ENCODE peak calls at places on chromosomes 6 and 20, in nine cellular contexts. One of them, this sample, is unnamed.

GRCh38 chr6:158708239-158708638 is 58.4 kb downstream of the SYTL3 start:
- DNase-seq in HFFc6: no peak
- DNase-seq in right lobe of liver: no peak
- DNase-seq in suprapubic skin: no peak
- DNase-seq in sigmoid colon: peak
- DNase-seq in pancreas: no peak
- DNase-seq in MM.1S: no peak
- DNase-seq in AG04450: no peak
- DNase-seq in GM20000: no peak
- DNase-seq in this sample: no peak

GRCh38 chr6:148166339-148166949 is 176.2 kb upstream of the SASH1 start:
- DNase-seq in HFFc6: peak
- DNase-seq in right lobe of liver: no peak
- DNase-seq in pancreas: no peak
- DNase-seq in GM20000: peak
- DNase-seq in MM.1S: peak
- DNase-seq in sigmoid colon: no peak
- DNase-seq in suprapubic skin: no peak
- DNase-seq in AG04450: peak
- DNase-seq in this sample: no peak

GRCh38 chr6:62523630-62524029 is 237.6 kb upstream of the KHDRBS2 start:
- DNase-seq in MM.1S: no peak
- DNase-seq in suprapubic skin: no peak
- DNase-seq in HFFc6: no peak
- DNase-seq in pancreas: no peak
- DNase-seq in GM20000: no peak
- DNase-seq in sigmoid colon: no peak
- DNase-seq in right lobe of liver: no peak
- DNase-seq in AG04450: no peak
- DNase-seq in this sample: no peak

GRCh38 chr6:155171109-155171746 is 92.6 kb upstream of the CLDN20 start:
- DNase-seq in suprapubic skin: peak
- DNase-seq in AG04450: no peak
- DNase-seq in GM20000: peak
- DNase-seq in sigmoid colon: peak
- DNase-seq in pancreas: no peak
- DNase-seq in HFFc6: peak
- DNase-seq in right lobe of liver: no peak
- DNase-seq in MM.1S: no peak
- DNase-seq in this sample: no peak

GRCh38 chr6:5457036-5457435 is 195.7 kb downstream of the FARS2 start:
- DNase-seq in GM20000: no peak
- DNase-seq in sigmoid colon: no peak
- DNase-seq in AG04450: no peak
- DNase-seq in right lobe of liver: peak
- DNase-seq in pancreas: no peak
- DNase-seq in MM.1S: no peak
- DNase-seq in HFFc6: no peak
- DNase-seq in suprapubic skin: no peak
- DNase-seq in this sample: no peak

GRCh38 chr6:7644394-7644793 is 54.4 kb downstream of the SNRNP48 start:
- DNase-seq in right lobe of liver: no peak
- DNase-seq in HFFc6: no peak
- DNase-seq in sigmoid colon: no peak
- DNase-seq in GM20000: no peak
- DNase-seq in AG04450: no peak
- DNase-seq in pancreas: no peak
- DNase-seq in MM.1S: no peak
- DNase-seq in suprapubic skin: no peak
- DNase-seq in this sample: no peak

GRCh38 chr6:137155830-137156229 is 17.6 kb downstream of the IL22RA2 start:
- DNase-seq in HFFc6: no peak
- DNase-seq in MM.1S: peak
- DNase-seq in pancreas: no peak
- DNase-seq in GM20000: peak
- DNase-seq in right lobe of liver: no peak
- DNase-seq in sigmoid colon: no peak
- DNase-seq in suprapubic skin: no peak
- DNase-seq in AG04450: no peak
- DNase-seq in this sample: no peak

GRCh38 chr20:45038747-45039469 is 62.0 kb downstream of the KCNS1 start:
- DNase-seq in GM20000: no peak
- DNase-seq in suprapubic skin: no peak
- DNase-seq in sigmoid colon: no peak
- DNase-seq in HFFc6: no peak
- DNase-seq in right lobe of liver: no peak
- DNase-seq in MM.1S: no peak
- DNase-seq in AG04450: no peak
- DNase-seq in pancreas: no peak
- DNase-seq in this sample: no peak

GRCh38 chr20:59818911-59819310 is 114.5 kb downstream of the SYCP2 start:
- DNase-seq in suprapubic skin: peak
- DNase-seq in HFFc6: no peak
- DNase-seq in AG04450: no peak
- DNase-seq in sigmoid colon: no peak
- DNase-seq in right lobe of liver: no peak
- DNase-seq in GM20000: no peak
- DNase-seq in MM.1S: no peak
- DNase-seq in pancreas: peak
- DNase-seq in this sample: no peak

GRCh38 chr6:35427851-35428321 is 24.3 kb upstream of the FANCE start:
- DNase-seq in MM.1S: no peak
- DNase-seq in right lobe of liver: no peak
- DNase-seq in AG04450: peak
- DNase-seq in sigmoid colon: no peak
- DNase-seq in GM20000: no peak
- DNase-seq in suprapubic skin: no peak
- DNase-seq in pancreas: no peak
- DNase-seq in HFFc6: peak
- DNase-seq in this sample: no peak

GRCh38 chr6:15658345-15658744 is 4.5 kb downstream of the DTNBP1 start:
- DNase-seq in MM.1S: peak
- DNase-seq in right lobe of liver: no peak
- DNase-seq in pancreas: no peak
- DNase-seq in suprapubic skin: no peak
- DNase-seq in sigmoid colon: no peak
- DNase-seq in GM20000: peak
- DNase-seq in AG04450: no peak
- DNase-seq in HFFc6: no peak
- DNase-seq in this sample: peak

GRCh38 chr6:33065312-33065711 is 8.1 kb downstream of the HLA-DPA1 start:
- DNase-seq in MM.1S: no peak
- DNase-seq in HFFc6: no peak
- DNase-seq in GM20000: no peak
- DNase-seq in sigmoid colon: no peak
- DNase-seq in pancreas: no peak
- DNase-seq in right lobe of liver: no peak
- DNase-seq in AG04450: no peak
- DNase-seq in suprapubic skin: no peak
- DNase-seq in this sample: no peak

GRCh38 chr6:45419574-45420082 is 41.9 kb upstream of the SUPT3H start:
- DNase-seq in suprapubic skin: peak
- DNase-seq in AG04450: no peak
- DNase-seq in pancreas: peak
- DNase-seq in GM20000: peak
- DNase-seq in sigmoid colon: peak
- DNase-seq in HFFc6: peak
- DNase-seq in MM.1S: peak
- DNase-seq in right lobe of liver: peak
- DNase-seq in this sample: peak

GRCh38 chr20:1211954-1212497 is 8.8 kb downstream of the C20orf202 start:
- DNase-seq in sigmoid colon: no peak
- DNase-seq in AG04450: no peak
- DNase-seq in MM.1S: no peak
- DNase-seq in pancreas: no peak
- DNase-seq in suprapubic skin: no peak
- DNase-seq in right lobe of liver: no peak
- DNase-seq in GM20000: no peak
- DNase-seq in HFFc6: no peak
- DNase-seq in this sample: no peak

GRCh38 chr6:3455121-3455489 is 1.7 kb downstream of the SLC22A23 start:
- DNase-seq in suprapubic skin: no peak
- DNase-seq in MM.1S: no peak
- DNase-seq in GM20000: peak
- DNase-seq in pancreas: no peak
- DNase-seq in right lobe of liver: peak
- DNase-seq in HFFc6: no peak
- DNase-seq in AG04450: no peak
- DNase-seq in sigmoid colon: no peak
- DNase-seq in this sample: no peak

GRCh38 chr6:3455490-3456394 is 1.1 kb downstream of the SLC22A23 start:
- DNase-seq in MM.1S: no peak
- DNase-seq in sigmoid colon: peak
- DNase-seq in pancreas: peak
- DNase-seq in AG04450: no peak
- DNase-seq in right lobe of liver: peak
- DNase-seq in HFFc6: no peak
- DNase-seq in GM20000: peak
- DNase-seq in suprapubic skin: no peak
- DNase-seq in this sample: peak

GRCh38 chr6:3451498-3451897 is 5.4 kb downstream of the SLC22A23 start:
- DNase-seq in right lobe of liver: no peak
- DNase-seq in pancreas: no peak
- DNase-seq in HFFc6: no peak
- DNase-seq in GM20000: no peak
- DNase-seq in MM.1S: no peak
- DNase-seq in AG04450: no peak
- DNase-seq in sigmoid colon: no peak
- DNase-seq in suprapubic skin: no peak
- DNase-seq in this sample: no peak

GRCh38 chr6:3454206-3455016 is 2.4 kb downstream of the SLC22A23 start:
- DNase-seq in MM.1S: no peak
- DNase-seq in GM20000: no peak
- DNase-seq in pancreas: no peak
- DNase-seq in sigmoid colon: no peak
- DNase-seq in suprapubic skin: no peak
- DNase-seq in HFFc6: no peak
- DNase-seq in AG04450: no peak
- DNase-seq in right lobe of liver: no peak
- DNase-seq in this sample: no peak

GRCh38 chr6:3453410-3453809 is 3.4 kb downstream of the SLC22A23 start:
- DNase-seq in GM20000: no peak
- DNase-seq in HFFc6: no peak
- DNase-seq in sigmoid colon: no peak
- DNase-seq in AG04450: no peak
- DNase-seq in MM.1S: no peak
- DNase-seq in pancreas: no peak
- DNase-seq in suprapubic skin: no peak
- DNase-seq in right lobe of liver: no peak
- DNase-seq in this sample: no peak
- TF ChIP-seq CTCF in GM20000: no peak
- TF ChIP-seq CTCF in HFFc6: no peak
- TF ChIP-seq CTCF in sigmoid colon: no peak
- TF ChIP-seq CTCF in AG04450: no peak
- TF ChIP-seq CTCF in MM.1S: no peak
- TF ChIP-seq CTCF in pancreas: no peak
- TF ChIP-seq CTCF in suprapubic skin: no peak
- TF ChIP-seq CTCF in right lobe of liver: no peak
- TF ChIP-seq CTCF in this sample: no peak

DNA sequence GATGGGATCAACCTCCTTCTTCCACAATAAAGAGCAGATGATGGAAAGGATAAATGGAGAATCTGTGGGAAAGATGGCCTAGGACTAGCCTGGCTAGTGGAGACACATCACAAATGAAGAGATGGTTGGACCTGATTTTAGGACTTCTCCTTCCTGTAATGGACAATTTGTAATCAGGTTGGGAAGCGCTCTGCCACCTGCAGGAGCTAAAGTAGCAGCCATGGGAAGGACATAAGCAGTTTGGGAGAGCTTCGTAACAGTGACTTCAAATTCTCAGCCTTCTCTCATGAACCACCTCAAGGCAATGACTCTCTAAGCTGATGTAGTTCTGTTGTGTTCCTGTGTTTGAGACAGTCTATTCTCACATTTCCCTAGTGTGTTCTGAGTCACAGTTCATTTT is 137.9 kb upstream of the BMP2 start:
- DNase-seq in sigmoid colon: no peak
- DNase-seq in pancreas: no peak
- DNase-seq in MM.1S: no peak
- DNase-seq in HFFc6: no peak
- DNase-seq in GM20000: no peak
- DNase-seq in suprapubic skin: no peak
- DNase-seq in AG04450: no peak
- DNase-seq in right lobe of liver: no peak
- DNase-seq in this sample: no peak
- TF ChIP-seq CTCF in sigmoid colon: no peak
- TF ChIP-seq CTCF in pancreas: no peak
- TF ChIP-seq CTCF in MM.1S: no peak
- TF ChIP-seq CTCF in HFFc6: no peak
- TF ChIP-seq CTCF in GM20000: no peak
- TF ChIP-seq CTCF in suprapubic skin: no peak
- TF ChIP-seq CTCF in AG04450: no peak
- TF ChIP-seq CTCF in right lobe of liver: no peak
- TF ChIP-seq CTCF in this sample: no peak

GRCh38 chr6:13488015-13488895 is 855 bp upstream of the GFOD1 start:
- DNase-seq in sigmoid colon: peak
- DNase-seq in right lobe of liver: peak
- DNase-seq in MM.1S: no peak
- DNase-seq in GM20000: peak
- DNase-seq in suprapubic skin: peak
- DNase-seq in AG04450: no peak
- DNase-seq in pancreas: peak
- DNase-seq in HFFc6: no peak
- DNase-seq in this sample: peak

GRCh38 chr6:13488896-13489237 is 1.5 kb upstream of the GFOD1 start:
- DNase-seq in sigmoid colon: no peak
- DNase-seq in pancreas: no peak
- DNase-seq in GM20000: no peak
- DNase-seq in AG04450: no peak
- DNase-seq in MM.1S: no peak
- DNase-seq in suprapubic skin: peak
- DNase-seq in HFFc6: no peak
- DNase-seq in right lobe of liver: peak
- DNase-seq in this sample: no peak

GRCh38 chr6:13485923-13486557 is 1.4 kb downstream of the GFOD1 start:
- DNase-seq in sigmoid colon: peak
- DNase-seq in HFFc6: no peak
- DNase-seq in MM.1S: peak
- DNase-seq in pancreas: peak
- DNase-seq in AG04450: no peak
- DNase-seq in right lobe of liver: peak
- DNase-seq in suprapubic skin: no peak
- DNase-seq in GM20000: peak
- DNase-seq in this sample: peak

GRCh38 chr6:13486679-13487121 is 700 bp downstream of the GFOD1 start:
- DNase-seq in AG04450: no peak
- DNase-seq in right lobe of liver: peak
- DNase-seq in sigmoid colon: peak
- DNase-seq in suprapubic skin: peak
- DNase-seq in MM.1S: peak
- DNase-seq in pancreas: peak
- DNase-seq in GM20000: peak
- DNase-seq in HFFc6: peak
- DNase-seq in this sample: peak

GRCh38 chr6:13487122-13488014 is at the start of gene GFOD1:
- DNase-seq in GM20000: peak
- DNase-seq in right lobe of liver: peak
- DNase-seq in sigmoid colon: peak
- DNase-seq in pancreas: peak
- DNase-seq in suprapubic skin: peak
- DNase-seq in HFFc6: peak
- DNase-seq in AG04450: peak
- DNase-seq in MM.1S: peak
- DNase-seq in this sample: peak
- TF ChIP-seq CTCF in GM20000: no peak
- TF ChIP-seq CTCF in right lobe of liver: no peak
- TF ChIP-seq CTCF in sigmoid colon: no peak
- TF ChIP-seq CTCF in pancreas: peak
- TF ChIP-seq CTCF in suprapubic skin: no peak
- TF ChIP-seq CTCF in HFFc6: peak
- TF ChIP-seq CTCF in AG04450: peak
- TF ChIP-seq CTCF in MM.1S: no peak
- TF ChIP-seq CTCF in this sample: no peak

GRCh38 chr6:108953681-108954080 is 105.5 kb downstream of the ARMC2 start:
- DNase-seq in pancreas: no peak
- DNase-seq in right lobe of liver: no peak
- DNase-seq in HFFc6: no peak
- DNase-seq in suprapubic skin: no peak
- DNase-seq in MM.1S: no peak
- DNase-seq in AG04450: no peak
- DNase-seq in GM20000: no peak
- DNase-seq in sigmoid colon: no peak
- DNase-seq in this sample: no peak
- TF ChIP-seq CTCF in pancreas: no peak
- TF ChIP-seq CTCF in right lobe of liver: no peak
- TF ChIP-seq CTCF in HFFc6: no peak
- TF ChIP-seq CTCF in suprapubic skin: no peak
- TF ChIP-seq CTCF in MM.1S: no peak
- TF ChIP-seq CTCF in AG04450: no peak
- TF ChIP-seq CTCF in GM20000: no peak
- TF ChIP-seq CTCF in sigmoid colon: no peak
- TF ChIP-seq CTCF in this sample: no peak

This sample was measured in activated B cell treated with CpG ODN at 0.5 μM for 24 hours.